ENCODE peak calls at places on chromosomes 16 and 17, in four cellular contexts. P is neural crest cell, A is brain microvascular endothelial cell, K is coronary artery. L is an unnamed sample.

GRCh38 chr17:15380447-15380846 is 39.0 kb upstream of the TEKT3 start:
- DNase-seq in P (no peak), A (no peak), K (no peak), L (no peak)

GRCh38 chr16:8655184-8655717 is 19.2 kb upstream of the ABAT start:
- DNase-seq in P (peak; percentile 32), A (peak; percentile 14), K (no peak), L (no peak)

GRCh38 chr16:28192811-28193529 is 18.8 kb downstream of the XPO6 start:
- DNase-seq in P (no peak), A (no peak), K (no peak), L (no peak)

GRCh38 chr17:48718781-48719641 is 3.3 kb downstream of the PRAC1 start:
- DNase-seq in P (no peak), A (no peak), K (peak; percentile 62), L (no peak)

GRCh38 chr16:2151188-2152091 is 3.0 kb downstream of the RAB26 start:
- DNase-seq in P (no peak), A (no peak), K (no peak), L (no peak)

GRCh38 chr17:8776861-8777260 is 18.5 kb upstream of the SPDYE4 start:
- DNase-seq in P (no peak), A (no peak), K (no peak), L (no peak)

GRCh38 chr17:78252111-78252634 is 20.7 kb downstream of the TMEM235 start:
- DNase-seq in P (no peak), A (no peak), K (no peak), L (no peak)

GRCh38 chr17:52524238-52524637 is 365.7 kb upstream of the CA10 start:
- DNase-seq in P (no peak), A (no peak), K (no peak), L (no peak)

GRCh38 chr16:11142261-11142630 is 113.8 kb downstream of the SOCS1 start:
- DNase-seq in P (no peak), A (no peak), K (no peak), L (no peak)

GRCh38 chr17:64536913-64537312 is 30.1 kb downstream of the CEP95 start:
- DNase-seq in P (no peak), A (no peak), K (no peak), L (no peak)

GRCh38 chr17:35432176-35433074 is at the start of gene SLFN12:
- DNase-seq in P (no peak), A (peak; percentile 95), K (no peak), L (no peak)

GRCh38 chr16:49369638-49370219 is 3.9 kb upstream of the C16orf78 start:
- DNase-seq in P (no peak), A (no peak), K (no peak), L (no peak)

GRCh38 chr16:12788758-12789157 is 14.9 kb downstream of the CPPED1 start:
- DNase-seq in P (no peak), A (no peak), K (no peak), L (no peak)

GRCh38 chr17:72618018-72618509 is 474.4 kb downstream of the SLC39A11 start:
- DNase-seq in P (no peak), A (no peak), K (no peak), L (no peak)

GRCh38 chr16:15807603-15808009 is 49.2 kb downstream of the MYH11 start:
- DNase-seq in P (no peak), A (peak; percentile 58), K (peak; percentile 92), L (no peak)

GRCh38 chr17:32259596-32259995 is 6.0 kb upstream of the RHBDL3 start:
- DNase-seq in P (no peak), A (peak; percentile 63), K (no peak), L (no peak)

GRCh38 chr17:36534117-36534880 is at the start of gene MYO19:
- DNase-seq in P (peak; percentile 44), A (peak; percentile 33), K (peak; percentile 80), L (peak; percentile 86)
- TF ChIP-seq CTCF in P (peak; percentile 83), A (peak; percentile 76), K (no peak), L (peak; percentile 74)

GRCh38 chr16:85569039-85569614 is 44.0 kb upstream of the GSE1 start:
- DNase-seq in P (no peak), A (no peak), K (no peak), L (no peak)

GRCh38 chr16:85566502-85567100 is 46.5 kb upstream of the GSE1 start:
- DNase-seq in P (peak; percentile 49), A (no peak), K (no peak), L (no peak)

GRCh38 chr16:85568519-85568918 is 44.6 kb upstream of the GSE1 start:
- DNase-seq in P (no peak), A (no peak), K (no peak), L (no peak)

GRCh38 chr16:85565796-85566501 is 47.2 kb upstream of the GSE1 start:
- DNase-seq in P (no peak), A (no peak), K (no peak), L (no peak)

DNA sequence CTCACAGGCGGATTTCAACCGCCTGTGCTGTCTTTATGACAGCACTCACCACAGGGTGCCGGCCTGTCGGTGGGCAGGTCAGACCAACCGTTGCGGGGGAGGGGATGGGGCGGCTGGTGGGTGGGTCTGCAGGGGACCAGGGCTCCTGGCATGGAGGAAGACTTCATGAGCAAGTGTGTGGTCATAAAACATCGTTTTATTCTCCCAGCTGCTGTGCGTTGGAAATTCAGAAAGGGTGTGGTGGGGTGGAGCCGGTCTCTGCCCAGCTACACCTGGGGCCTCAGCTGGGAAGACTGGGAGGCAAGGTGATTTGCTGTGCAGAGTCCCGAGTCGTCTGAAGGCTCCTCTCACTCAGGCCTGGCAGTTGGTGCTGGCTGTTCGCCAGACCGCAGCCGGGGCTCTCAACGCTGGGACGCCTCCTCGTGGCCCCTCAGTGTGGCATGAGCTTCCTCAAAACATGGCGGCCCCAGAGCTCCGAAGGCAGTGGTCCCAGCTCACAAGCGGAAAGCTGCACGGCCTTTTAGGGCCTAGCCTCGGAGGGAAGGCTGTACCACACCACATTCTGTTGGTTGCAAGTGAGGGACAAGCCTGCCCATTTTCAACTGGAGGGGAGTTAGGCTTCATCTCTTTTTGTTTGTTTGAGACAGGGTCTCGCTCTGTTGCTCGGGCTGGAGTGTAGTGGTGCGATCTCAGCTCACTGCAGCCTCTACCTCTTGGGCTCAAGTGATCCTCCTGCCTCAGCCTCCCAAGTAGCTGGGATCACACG is 45.8 kb upstream of the GSE1 start:
- DNase-seq in P (no peak), A (no peak), K (no peak), L (no peak)
- TF ChIP-seq CTCF in P (no peak), A (no peak), K (no peak), L (no peak)

DNA sequence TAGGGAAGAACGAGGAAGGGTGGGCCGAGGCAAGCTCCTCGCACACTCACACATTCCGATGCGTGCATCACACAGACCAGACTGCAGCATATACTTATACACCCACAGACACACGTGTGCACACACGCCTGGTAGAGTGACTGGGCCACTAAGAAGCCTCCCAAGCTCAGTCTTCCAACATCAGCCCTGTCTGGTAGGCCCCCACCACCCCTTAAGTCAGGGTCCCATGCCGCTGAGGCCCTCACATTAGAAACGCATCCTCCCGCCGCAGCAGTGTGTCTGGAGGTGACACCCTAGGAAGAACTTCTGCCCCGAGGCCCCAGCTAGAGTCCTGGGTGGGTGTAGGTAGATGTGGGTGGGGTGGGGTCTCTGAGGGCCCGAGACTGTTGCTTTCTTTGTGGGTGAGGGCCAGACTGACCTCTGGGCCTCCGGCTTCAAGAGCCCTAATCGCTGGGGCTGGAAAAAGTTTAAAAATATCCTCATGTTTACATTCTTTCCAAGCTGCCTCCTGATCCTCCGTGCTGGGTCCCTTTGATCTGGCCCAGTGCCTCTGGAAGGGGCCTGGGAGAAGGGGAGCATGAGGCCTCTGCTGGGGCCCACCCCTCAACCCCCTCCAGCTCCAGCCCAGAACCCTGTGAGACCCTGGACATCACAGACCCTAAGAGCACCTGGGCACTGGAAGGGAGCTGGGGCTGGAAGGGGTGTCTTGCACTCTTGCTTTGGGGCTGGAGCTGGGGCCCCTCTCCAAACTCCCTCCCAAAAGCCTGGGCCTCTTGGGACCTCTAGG is 13.6 kb downstream of the CDH16 start:
- DNase-seq in P (no peak), A (no peak), K (no peak), L (no peak)
- TF ChIP-seq CTCF in P (no peak), A (no peak), K (no peak), L (no peak)

DNA sequence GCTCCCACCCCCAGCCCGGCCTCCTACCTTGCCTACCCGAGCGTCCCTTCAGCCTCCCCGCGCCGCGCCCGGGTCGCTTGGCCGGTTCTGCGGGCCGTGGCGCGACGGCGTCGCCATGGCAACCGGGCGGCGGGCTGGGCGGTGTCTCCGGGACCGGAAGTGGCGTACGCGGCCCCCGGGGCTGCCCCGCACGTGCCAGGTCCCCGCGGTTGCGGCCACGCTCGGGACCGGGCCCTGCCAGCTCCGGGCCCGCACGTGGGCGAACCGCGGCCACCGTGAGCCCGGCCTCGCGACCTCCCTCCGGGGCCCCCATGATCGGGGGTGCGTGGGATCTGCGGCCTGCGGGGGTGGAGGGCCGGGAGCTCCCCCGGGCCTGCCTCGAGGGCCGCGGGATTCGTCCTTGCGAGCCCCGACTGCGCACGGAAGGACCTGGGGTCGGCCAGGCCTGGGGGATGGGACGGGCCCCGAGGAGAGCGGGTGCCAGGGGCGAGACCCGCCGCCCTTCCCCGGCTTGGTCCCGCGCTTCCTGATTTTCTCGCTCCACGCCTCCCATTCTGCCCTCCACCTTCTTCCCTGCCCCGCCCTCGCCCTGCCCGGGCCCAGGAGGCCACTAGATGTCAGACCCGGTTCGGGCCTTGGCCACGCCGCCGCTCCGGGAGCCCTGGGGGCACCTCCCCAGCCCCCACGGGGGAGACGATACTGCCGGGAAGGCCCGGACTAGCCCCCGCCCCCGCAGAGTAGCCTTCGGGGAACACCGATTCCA is at the start of gene CYB561:
- DNase-seq in P (peak; percentile 56), A (no peak), K (no peak), L (peak; percentile 91)
- TF ChIP-seq CTCF in P (no peak), A (peak; percentile 18), K (no peak), L (peak; percentile 13)

GRCh38 chr16:56269276-56269675 is 78.0 kb downstream of the GNAO1 start:
- DNase-seq in P (no peak), A (no peak), K (no peak), L (no peak)
- TF ChIP-seq CTCF in P (no peak), A (no peak), K (no peak), L (no peak)

DNA sequence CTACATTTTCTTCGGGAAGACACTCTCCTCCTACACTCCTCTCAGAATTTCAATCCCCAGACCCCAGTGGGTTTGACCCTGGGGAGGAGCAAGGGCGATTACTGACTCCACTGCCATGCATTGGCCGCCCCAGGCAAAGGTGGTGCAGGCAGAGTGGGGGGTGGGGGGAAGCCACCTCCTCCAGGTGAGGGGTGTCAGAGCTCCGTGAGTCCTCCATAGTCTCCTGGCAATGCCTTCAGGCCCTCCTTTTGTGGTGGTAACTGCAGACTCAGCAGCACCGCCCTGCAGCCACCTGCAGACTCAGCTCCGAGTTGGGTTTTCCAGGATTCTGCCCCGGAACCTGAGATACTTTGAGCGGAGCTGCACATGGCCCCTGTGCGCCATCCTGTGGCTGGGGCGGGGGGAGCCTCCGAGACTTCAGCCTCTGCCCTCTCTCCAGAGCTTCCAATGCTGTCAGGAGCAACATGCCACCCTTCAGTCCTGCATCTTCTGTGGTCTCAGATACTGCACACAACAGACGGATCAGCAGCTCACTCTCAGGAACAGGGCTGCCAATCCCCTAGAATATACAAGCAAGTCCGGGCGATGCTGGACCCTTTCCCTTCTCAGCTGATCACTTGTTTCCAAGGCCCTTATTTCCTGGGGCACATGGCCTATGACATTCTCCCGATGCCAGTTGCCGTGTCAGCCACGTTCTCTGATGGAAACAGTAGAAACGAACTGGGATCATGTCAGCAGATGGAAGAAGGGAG is 2.4 kb upstream of the SLC47A2 start:
- DNase-seq in P (no peak), A (no peak), K (no peak), L (no peak)
- TF ChIP-seq CTCF in P (peak; percentile 27), A (peak; percentile 28), K (no peak), L (peak; percentile 23)

GRCh38 chr17:332558-333322 is 19.9 kb downstream of the RPH3AL start:
- DNase-seq in P (no peak), A (peak; percentile 74), K (no peak), L (no peak)
- TF ChIP-seq CTCF in P (no peak), A (no peak), K (no peak), L (no peak)

L was measured in osteocyte.